ENCODE peak calls at places on chromosomes 1 and 21, in eight cellular contexts. One of them, this sample, is unnamed.

GRCh38 chr1:29956343-29957030 is 720.2 kb downstream of the PTPRU start:
- DNase-seq in Panc1: no peak
- DNase-seq in fibroblast of pulmonary artery: no peak
- DNase-seq in AG04449: no peak
- DNase-seq in heart left ventricle: no peak
- DNase-seq in kidney epithelial cell: no peak
- DNase-seq in cardiac fibroblast: no peak
- DNase-seq in stomach: no peak
- DNase-seq in this sample: no peak

GRCh38 chr1:186884266-186884665 is 55.5 kb downstream of the PLA2G4A start:
- DNase-seq in heart left ventricle: no peak
- DNase-seq in Panc1: no peak
- DNase-seq in stomach: no peak
- DNase-seq in cardiac fibroblast: no peak
- DNase-seq in fibroblast of pulmonary artery: no peak
- DNase-seq in AG04449: peak; percentile 26
- DNase-seq in kidney epithelial cell: no peak
- DNase-seq in this sample: peak; percentile 22

GRCh38 chr21:38042246-38042645 is 126.0 kb upstream of the KCNJ6 start:
- DNase-seq in stomach: no peak
- DNase-seq in cardiac fibroblast: no peak
- DNase-seq in fibroblast of pulmonary artery: no peak
- DNase-seq in heart left ventricle: no peak
- DNase-seq in AG04449: no peak
- DNase-seq in Panc1: no peak
- DNase-seq in kidney epithelial cell: peak; percentile 85
- DNase-seq in this sample: no peak

GRCh38 chr1:93081716-93082115 is 2.6 kb downstream of the MTF2 start:
- DNase-seq in kidney epithelial cell: peak; percentile 57
- DNase-seq in AG04449: peak; percentile 52
- DNase-seq in stomach: no peak
- DNase-seq in fibroblast of pulmonary artery: peak; percentile 92
- DNase-seq in heart left ventricle: no peak
- DNase-seq in Panc1: no peak
- DNase-seq in cardiac fibroblast: peak; percentile 85
- DNase-seq in this sample: peak; percentile 64

GRCh38 chr1:81801834-81802531 is 1.2 kb downstream of the ADGRL2 start:
- DNase-seq in stomach: peak; percentile 39
- DNase-seq in fibroblast of pulmonary artery: peak; percentile 61
- DNase-seq in heart left ventricle: peak; percentile 34
- DNase-seq in AG04449: no peak
- DNase-seq in Panc1: no peak
- DNase-seq in kidney epithelial cell: no peak
- DNase-seq in cardiac fibroblast: peak; percentile 65
- DNase-seq in this sample: peak; percentile 28

GRCh38 chr21:33313183-33313582 is 11.6 kb upstream of the IFNAR1 start:
- DNase-seq in fibroblast of pulmonary artery: no peak
- DNase-seq in heart left ventricle: no peak
- DNase-seq in kidney epithelial cell: no peak
- DNase-seq in Panc1: no peak
- DNase-seq in cardiac fibroblast: no peak
- DNase-seq in AG04449: no peak
- DNase-seq in stomach: no peak
- DNase-seq in this sample: no peak

GRCh38 chr1:161915051-161915503 is 108.6 kb downstream of the OLFML2B start:
- DNase-seq in stomach: no peak
- DNase-seq in fibroblast of pulmonary artery: no peak
- DNase-seq in heart left ventricle: no peak
- DNase-seq in cardiac fibroblast: no peak
- DNase-seq in AG04449: no peak
- DNase-seq in Panc1: no peak
- DNase-seq in kidney epithelial cell: no peak
- DNase-seq in this sample: peak; percentile 39

GRCh38 chr1:246160905-246161304 is 346.2 kb downstream of the SMYD3 start:
- DNase-seq in fibroblast of pulmonary artery: no peak
- DNase-seq in heart left ventricle: no peak
- DNase-seq in kidney epithelial cell: no peak
- DNase-seq in cardiac fibroblast: no peak
- DNase-seq in stomach: no peak
- DNase-seq in AG04449: no peak
- DNase-seq in Panc1: no peak
- DNase-seq in this sample: no peak

GRCh38 chr1:178724734-178725602 is at the start of gene RALGPS2:
- DNase-seq in fibroblast of pulmonary artery: peak; percentile 66
- DNase-seq in stomach: peak; percentile 76
- DNase-seq in heart left ventricle: peak; percentile 77
- DNase-seq in AG04449: no peak
- DNase-seq in Panc1: no peak
- DNase-seq in kidney epithelial cell: peak; percentile 10
- DNase-seq in cardiac fibroblast: peak; percentile 78
- DNase-seq in this sample: peak; percentile 22

GRCh38 chr21:35336534-35336933 is 287.4 kb upstream of the RUNX1 start:
- DNase-seq in heart left ventricle: no peak
- DNase-seq in stomach: no peak
- DNase-seq in kidney epithelial cell: no peak
- DNase-seq in AG04449: no peak
- DNase-seq in cardiac fibroblast: no peak
- DNase-seq in fibroblast of pulmonary artery: no peak
- DNase-seq in Panc1: no peak
- DNase-seq in this sample: no peak

GRCh38 chr1:2232916-2233438 is 4.9 kb downstream of the SKI start:
- DNase-seq in heart left ventricle: peak; percentile 35
- DNase-seq in fibroblast of pulmonary artery: peak; percentile 29
- DNase-seq in cardiac fibroblast: no peak
- DNase-seq in kidney epithelial cell: no peak
- DNase-seq in AG04449: no peak
- DNase-seq in stomach: no peak
- DNase-seq in Panc1: no peak
- DNase-seq in this sample: no peak

GRCh38 chr21:38993561-38993960 is 187.8 kb downstream of the ETS2 start:
- DNase-seq in fibroblast of pulmonary artery: peak; percentile 98
- DNase-seq in Panc1: no peak
- DNase-seq in heart left ventricle: peak; percentile 71
- DNase-seq in kidney epithelial cell: no peak
- DNase-seq in cardiac fibroblast: peak; percentile 96
- DNase-seq in stomach: peak; percentile 59
- DNase-seq in AG04449: peak; percentile 59
- DNase-seq in this sample: peak; percentile 93

GRCh38 chr1:7339953-7340352 is 431.1 kb upstream of the VAMP3 start:
- DNase-seq in kidney epithelial cell: no peak
- DNase-seq in fibroblast of pulmonary artery: peak; percentile 6
- DNase-seq in Panc1: no peak
- DNase-seq in stomach: no peak
- DNase-seq in AG04449: no peak
- DNase-seq in heart left ventricle: no peak
- DNase-seq in cardiac fibroblast: peak; percentile 5
- DNase-seq in this sample: no peak

GRCh38 chr21:33229099-33229775 is 501 bp upstream of the IFNAR2 start:
- DNase-seq in heart left ventricle: no peak
- DNase-seq in cardiac fibroblast: no peak
- DNase-seq in AG04449: no peak
- DNase-seq in kidney epithelial cell: no peak
- DNase-seq in fibroblast of pulmonary artery: no peak
- DNase-seq in stomach: no peak
- DNase-seq in Panc1: no peak
- DNase-seq in this sample: no peak

GRCh38 chr1:165610866-165611265 is 20.2 kb upstream of the MGST3 start:
- DNase-seq in stomach: no peak
- DNase-seq in heart left ventricle: no peak
- DNase-seq in fibroblast of pulmonary artery: no peak
- DNase-seq in Panc1: no peak
- DNase-seq in kidney epithelial cell: no peak
- DNase-seq in cardiac fibroblast: no peak
- DNase-seq in AG04449: no peak
- DNase-seq in this sample: no peak

GRCh38 chr1:19373206-19374126 is 61.3 kb downstream of the SLC66A1 start:
- DNase-seq in fibroblast of pulmonary artery: no peak
- DNase-seq in cardiac fibroblast: no peak
- DNase-seq in heart left ventricle: no peak
- DNase-seq in AG04449: no peak
- DNase-seq in kidney epithelial cell: no peak
- DNase-seq in stomach: no peak
- DNase-seq in Panc1: no peak
- DNase-seq in this sample: no peak

GRCh38 chr1:115555446-115555845 is 86.3 kb upstream of the VANGL1 start:
- DNase-seq in cardiac fibroblast: peak; percentile 1
- DNase-seq in fibroblast of pulmonary artery: no peak
- DNase-seq in kidney epithelial cell: no peak
- DNase-seq in heart left ventricle: no peak
- DNase-seq in Panc1: no peak
- DNase-seq in stomach: no peak
- DNase-seq in AG04449: peak; percentile 69
- DNase-seq in this sample: no peak

GRCh38 chr1:237166593-237167077 is 124.7 kb downstream of the RYR2 start:
- DNase-seq in heart left ventricle: no peak
- DNase-seq in Panc1: no peak
- DNase-seq in cardiac fibroblast: peak; percentile 13
- DNase-seq in stomach: no peak
- DNase-seq in fibroblast of pulmonary artery: no peak
- DNase-seq in kidney epithelial cell: no peak
- DNase-seq in AG04449: no peak
- DNase-seq in this sample: peak; percentile 32

GRCh38 chr21:39336457-39337008 is 12.4 kb downstream of the HMGN1 start:
- DNase-seq in cardiac fibroblast: no peak
- DNase-seq in kidney epithelial cell: no peak
- DNase-seq in stomach: no peak
- DNase-seq in heart left ventricle: no peak
- DNase-seq in AG04449: no peak
- DNase-seq in Panc1: no peak
- DNase-seq in fibroblast of pulmonary artery: no peak
- DNase-seq in this sample: no peak

GRCh38 chr1:204170494-204171155 is 4.5 kb upstream of the REN start:
- DNase-seq in fibroblast of pulmonary artery: no peak
- DNase-seq in Panc1: no peak
- DNase-seq in kidney epithelial cell: no peak
- DNase-seq in AG04449: no peak
- DNase-seq in heart left ventricle: no peak
- DNase-seq in cardiac fibroblast: no peak
- DNase-seq in stomach: no peak
- DNase-seq in this sample: no peak

DNA sequence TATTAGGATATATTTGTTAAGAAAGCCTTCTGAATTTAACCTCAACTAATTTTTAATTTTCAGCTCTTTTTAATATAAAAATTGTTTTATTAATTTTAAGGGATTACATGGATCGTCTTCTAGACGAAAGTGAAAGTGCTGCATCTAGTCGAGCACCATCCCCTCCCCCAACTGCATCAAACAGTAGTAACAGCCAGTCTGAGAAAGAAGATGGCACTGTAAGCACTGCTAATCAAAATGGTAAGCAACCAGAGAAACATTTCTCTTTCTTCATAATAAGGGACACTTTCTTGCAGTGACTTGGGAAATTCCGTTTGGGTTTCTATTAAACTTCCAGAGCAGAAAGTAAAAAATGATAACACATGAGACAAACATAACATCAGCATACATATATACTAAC is 56.9 kb downstream of the MIER1 start:
- DNase-seq in stomach: no peak
- DNase-seq in AG04449: no peak
- DNase-seq in cardiac fibroblast: peak; percentile 18
- DNase-seq in fibroblast of pulmonary artery: peak; percentile 18
- DNase-seq in Panc1: no peak
- DNase-seq in kidney epithelial cell: no peak
- DNase-seq in heart left ventricle: peak; percentile 40
- DNase-seq in this sample: no peak
- H3K4me3 ChIP-seq in stomach: peak overlapping the region; percentile 11
- H3K4me3 ChIP-seq in AG04449: no peak overlapping the region
- H3K4me3 ChIP-seq in cardiac fibroblast: no peak overlapping the region
- H3K4me3 ChIP-seq in fibroblast of pulmonary artery: peak overlapping the region; percentile 5
- H3K4me3 ChIP-seq in Panc1: no peak overlapping the region
- H3K4me3 ChIP-seq in kidney epithelial cell: no peak overlapping the region
- H3K4me3 ChIP-seq in heart left ventricle: no peak overlapping the region
- H3K4me3 ChIP-seq in this sample: no peak overlapping the region

GRCh38 chr1:9615316-9616063 is 26.8 kb downstream of the TMEM201 start:
- DNase-seq in Panc1: peak; percentile 35
- DNase-seq in kidney epithelial cell: no peak
- DNase-seq in heart left ventricle: no peak
- DNase-seq in stomach: peak; percentile 43
- DNase-seq in AG04449: no peak
- DNase-seq in fibroblast of pulmonary artery: peak; percentile 42
- DNase-seq in cardiac fibroblast: peak; percentile 50
- DNase-seq in this sample: peak; percentile 21
- TF ChIP-seq CTCF in Panc1: peak; percentile 91
- TF ChIP-seq CTCF in kidney epithelial cell: peak; percentile 79
- TF ChIP-seq CTCF in heart left ventricle: peak; percentile 33
- TF ChIP-seq CTCF in stomach: no peak
- TF ChIP-seq CTCF in AG04449: peak; percentile 81
- TF ChIP-seq CTCF in fibroblast of pulmonary artery: peak; percentile 73
- TF ChIP-seq CTCF in cardiac fibroblast: peak; percentile 89
- TF ChIP-seq CTCF in this sample: peak; percentile 87

DNA sequence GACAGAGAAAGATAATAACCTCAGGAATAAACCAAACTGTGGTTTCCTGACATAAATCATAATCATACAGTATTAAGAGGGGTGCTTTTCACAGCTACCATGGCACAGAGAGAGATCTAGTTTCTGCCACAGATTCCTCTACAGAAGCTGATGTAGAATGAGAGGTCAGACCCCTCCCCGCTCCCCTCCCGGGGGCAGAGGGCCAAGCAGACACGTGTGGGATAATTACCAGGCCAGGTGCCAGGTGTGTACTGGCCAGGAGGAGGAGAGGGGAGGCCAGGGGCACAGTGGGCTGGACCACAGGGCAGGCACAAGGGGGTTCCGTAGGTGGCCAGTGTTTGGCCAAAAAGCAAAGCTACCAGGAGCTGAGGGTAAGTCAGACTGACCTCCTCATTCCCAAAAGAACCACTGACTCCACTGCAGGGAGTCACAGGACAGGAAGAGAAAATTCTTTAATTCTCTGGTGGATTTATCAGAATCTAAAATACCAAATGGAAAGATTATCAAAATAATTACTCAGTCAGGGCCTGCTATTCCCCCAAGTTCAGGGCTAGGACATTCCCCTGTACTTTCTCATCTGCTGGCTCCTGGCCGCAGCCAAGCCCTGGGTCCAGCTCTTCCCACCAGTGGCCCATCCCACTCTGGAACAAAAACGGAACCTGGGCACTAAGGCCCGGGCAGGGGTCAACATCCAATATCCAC is 30.0 kb downstream of the C2CD2 start:
- DNase-seq in AG04449: no peak
- DNase-seq in kidney epithelial cell: no peak
- DNase-seq in cardiac fibroblast: peak; percentile 56
- DNase-seq in fibroblast of pulmonary artery: peak; percentile 37
- DNase-seq in Panc1: no peak
- DNase-seq in heart left ventricle: no peak
- DNase-seq in stomach: no peak
- DNase-seq in this sample: peak; percentile 78
- H3K4me3 ChIP-seq in AG04449: no peak overlapping the region
- H3K4me3 ChIP-seq in kidney epithelial cell: no peak overlapping the region
- H3K4me3 ChIP-seq in cardiac fibroblast: no peak overlapping the region
- H3K4me3 ChIP-seq in fibroblast of pulmonary artery: no peak overlapping the region
- H3K4me3 ChIP-seq in Panc1: no peak overlapping the region
- H3K4me3 ChIP-seq in heart left ventricle: no peak overlapping the region
- H3K4me3 ChIP-seq in stomach: no peak overlapping the region
- H3K4me3 ChIP-seq in this sample: peak overlapping the region; percentile 24

DNA sequence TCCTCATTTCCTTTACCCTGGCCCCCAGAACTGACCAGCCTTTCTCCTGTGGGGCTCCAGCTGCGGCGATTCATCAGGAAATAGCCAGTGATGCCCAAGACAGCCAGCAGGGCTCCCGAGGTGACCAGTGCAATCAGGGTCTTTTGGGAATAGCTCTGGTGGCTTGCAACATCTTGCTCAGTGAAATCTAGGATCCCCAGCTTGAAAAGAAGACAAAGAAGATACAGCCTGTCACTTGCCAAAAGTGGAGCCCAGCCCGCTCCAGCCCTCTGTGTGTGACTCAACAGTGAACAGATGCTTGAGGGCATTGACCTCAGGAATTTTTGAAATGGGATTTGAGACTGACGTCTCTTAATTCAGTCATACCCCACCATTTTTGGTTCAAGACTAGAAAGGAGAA is 22.3 kb downstream of the CD34 start:
- DNase-seq in fibroblast of pulmonary artery: peak; percentile 56
- DNase-seq in Panc1: no peak
- DNase-seq in stomach: peak; percentile 25
- DNase-seq in AG04449: no peak
- DNase-seq in kidney epithelial cell: no peak
- DNase-seq in heart left ventricle: no peak
- DNase-seq in cardiac fibroblast: peak; percentile 48
- DNase-seq in this sample: peak; percentile 23
- TF ChIP-seq CTCF in fibroblast of pulmonary artery: peak; percentile 20
- TF ChIP-seq CTCF in Panc1: no peak
- TF ChIP-seq CTCF in stomach: no peak
- TF ChIP-seq CTCF in AG04449: no peak
- TF ChIP-seq CTCF in kidney epithelial cell: no peak
- TF ChIP-seq CTCF in heart left ventricle: no peak
- TF ChIP-seq CTCF in cardiac fibroblast: peak; percentile 39
- TF ChIP-seq CTCF in this sample: peak; percentile 44